ENCODE peak calls at places on chromosomes 6 and 20, in eight cellular contexts. U is CD4-positive, alpha-beta memory T cell; S is right atrium auricular region; T is transverse colon; W is thoracic aorta; I is PC-3; N is lung; Y is stomach. V is an unnamed sample.

GRCh38 chr6:160240691-160241084 is 17.9 kb downstream of the SLC22A2 start:
- DNase-seq in U (no peak), N (no peak), Y (no peak), T (no peak), I (no peak), W (no peak), S (no peak), V (no peak)

GRCh38 chr20:8309638-8310037 is 177.6 kb downstream of the PLCB1 start:
- DNase-seq in S (no peak), W (no peak), T (no peak), Y (no peak), U (no peak), N (no peak), I (no peak), V (no peak)

GRCh38 chr6:166763606-166764472 is 136.8 kb upstream of the RPS6KA2 start:
- DNase-seq in T (no peak), W (no peak), N (no peak), Y (peak; percentile 24), S (no peak), U (no peak), I (no peak), V (no peak)

GRCh38 chr20:57198359-57199072 is 67.9 kb downstream of the BMP7 start:
- DNase-seq in T (no peak), W (no peak), N (no peak), I (no peak), S (no peak), U (no peak), Y (no peak), V (no peak)

GRCh38 chr6:30821862-30822784 is 62.2 kb upstream of the DDR1 start:
- DNase-seq in N (no peak), U (peak; percentile 37), I (peak; percentile 70), T (no peak), Y (no peak), W (no peak), S (no peak), V (no peak)

GRCh38 chr20:9360427-9360826 is 154.0 kb upstream of the LAMP5 start:
- DNase-seq in Y (no peak), W (no peak), T (no peak), I (no peak), U (no peak), N (no peak), S (no peak), V (no peak)

GRCh38 chr6:33994198-33995045 is 151.5 kb downstream of the GRM4 start:
- DNase-seq in I (no peak), U (no peak), Y (no peak), T (peak; percentile 5), N (no peak), W (no peak), S (no peak), V (no peak)

GRCh38 chr6:35970181-35970580 is 49.3 kb upstream of the SRPK1 start:
- DNase-seq in U (no peak), S (no peak), Y (no peak), W (no peak), I (peak; percentile 75), T (no peak), N (no peak), V (no peak)

GRCh38 chr6:161374971-161375873 is 101.4 kb upstream of the AGPAT4 start:
- DNase-seq in W (peak; percentile 9), T (peak; percentile 85), Y (peak; percentile 92), S (peak; percentile 78), I (peak; percentile 48), N (peak; percentile 82), U (no peak), V (no peak)

GRCh38 chr20:61404311-61404710 is 152.2 kb downstream of the CDH4 start:
- DNase-seq in T (no peak), I (no peak), W (no peak), U (no peak), N (no peak), S (no peak), Y (no peak), V (no peak)

DNA sequence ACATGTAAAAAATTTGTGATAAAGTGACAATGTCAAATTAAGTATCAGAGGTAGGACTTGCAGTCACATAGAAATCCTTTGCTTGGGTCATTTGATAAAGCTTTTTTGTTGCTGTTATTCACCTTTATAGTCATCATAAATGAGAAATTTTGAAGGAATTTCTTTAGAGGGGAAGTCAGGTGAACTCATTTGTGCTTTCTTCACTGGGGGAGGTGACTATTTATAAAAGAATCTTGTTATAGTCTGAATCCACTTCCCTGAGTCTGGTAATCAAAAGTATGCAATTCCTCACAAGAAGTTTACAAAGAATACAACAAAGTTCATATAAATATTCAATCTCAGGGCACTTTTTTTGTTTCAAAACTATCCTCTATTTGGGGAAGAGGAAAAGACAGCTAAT is 47.7 kb downstream of the FRK start:
- DNase-seq in S (no peak), Y (no peak), T (no peak), U (no peak), W (no peak), I (peak; percentile 48), N (no peak), V (no peak)
- H3K4me1 ChIP-seq in S (no peaks in the 10 kb centered on the region), Y (peaks cover 68% of the 10 kb centered on the region), T (no peaks in the 10 kb centered on the region), U (no peaks in the 10 kb centered on the region), W (peaks cover 91% of the 10 kb centered on the region), I (peaks cover 60% of the 10 kb centered on the region), N (peaks cover 2% of the 10 kb centered on the region), V (peaks cover 34% of the 10 kb centered on the region)

DNA sequence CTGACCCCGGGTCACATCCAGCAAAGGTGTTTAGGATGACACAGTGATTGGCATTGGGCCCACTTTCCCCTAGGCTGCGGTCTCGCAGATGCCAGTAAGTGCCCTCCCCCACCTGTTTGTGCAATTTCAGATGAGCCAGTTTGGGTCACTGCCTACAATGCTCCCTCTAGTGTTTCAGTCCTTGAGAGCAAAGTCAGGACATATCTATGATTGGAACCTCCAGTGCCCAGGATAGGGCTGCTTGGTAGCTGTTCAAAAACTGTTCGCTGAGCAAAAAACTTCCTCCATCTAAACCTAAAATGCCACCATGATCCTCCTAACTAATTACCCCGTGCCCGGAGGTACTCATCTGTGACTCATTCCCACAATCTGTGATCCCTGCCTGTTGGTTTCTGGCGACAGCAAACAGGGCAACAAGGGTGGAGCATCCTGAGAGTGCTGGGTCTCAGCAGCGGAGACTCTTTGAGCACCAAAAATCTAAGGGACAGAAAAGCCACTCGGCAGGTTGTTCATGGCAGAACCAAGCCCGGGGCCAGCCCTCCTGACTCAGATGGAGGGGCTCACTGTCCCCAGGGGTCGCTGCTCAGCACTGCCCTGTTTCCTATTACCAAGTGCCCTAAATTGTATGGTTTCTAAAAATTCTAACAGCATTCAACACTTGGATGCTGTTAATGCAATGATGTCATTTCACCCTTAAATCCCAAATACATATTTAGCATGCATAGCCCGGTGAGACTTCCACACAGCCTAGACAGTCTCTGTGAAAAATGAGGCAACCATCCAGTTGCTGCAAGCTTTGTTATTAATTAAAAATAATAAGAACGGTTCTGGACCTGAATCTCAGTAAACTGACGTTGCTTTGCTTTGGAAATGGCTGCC is 5.0 kb downstream of the VSX1 start:
- DNase-seq in T (peak; percentile 53), Y (peak; percentile 19), U (no peak), N (no peak), I (peak; percentile 88), W (no peak), S (peak; percentile 50), V (no peak)
- H3K27me3 ChIP-seq in T (peaks cover 80% of the 10 kb centered on the region), Y (peaks cover 77% of the 10 kb centered on the region), U (peaks cover 36% of the 10 kb centered on the region), N (peaks cover 11% of the 10 kb centered on the region), I (no peaks in the 10 kb centered on the region), W (peaks cover 5% of the 10 kb centered on the region), S (peaks cover 17% of the 10 kb centered on the region), V (peaks cover 16% of the 10 kb centered on the region)

GRCh38 chr6:11384531-11385309 is 152.3 kb upstream of the NEDD9 start:
- DNase-seq in W (no peak), Y (no peak), T (no peak), U (no peak), S (no peak), N (no peak), I (no peak), V (no peak)
- H3K4me1 ChIP-seq in W (peaks cover 23% of the 10 kb centered on the region), Y (no peaks in the 10 kb centered on the region), T (no peaks in the 10 kb centered on the region), U (peaks cover 35% of the 10 kb centered on the region), S (no peaks in the 10 kb centered on the region), N (peaks cover 7% of the 10 kb centered on the region), I (peaks cover 11% of the 10 kb centered on the region), V (no peaks in the 10 kb centered on the region)

GRCh38 chr6:26246057-26246456 is 118.9 kb upstream of the BTN3A2 start:
- DNase-seq in W (no peak), N (no peak), Y (no peak), I (no peak), S (no peak), T (no peak), U (no peak), V (no peak)

GRCh38 chr6:26243742-26244141 is 121.3 kb upstream of the BTN3A2 start:
- DNase-seq in I (peak; percentile 26), Y (no peak), W (no peak), S (no peak), N (no peak), T (peak; percentile 83), U (no peak), V (no peak)

GRCh38 chr6:26249709-26249958 is 115.4 kb upstream of the BTN3A2 start:
- DNase-seq in I (no peak), N (no peak), Y (no peak), T (no peak), S (no peak), U (no peak), W (no peak), V (no peak)

GRCh38 chr6:26243132-26243531 is 121.9 kb upstream of the BTN3A2 start:
- DNase-seq in I (peak; percentile 75), Y (no peak), U (no peak), T (peak; percentile 76), N (no peak), W (no peak), S (no peak), V (no peak)

DNA sequence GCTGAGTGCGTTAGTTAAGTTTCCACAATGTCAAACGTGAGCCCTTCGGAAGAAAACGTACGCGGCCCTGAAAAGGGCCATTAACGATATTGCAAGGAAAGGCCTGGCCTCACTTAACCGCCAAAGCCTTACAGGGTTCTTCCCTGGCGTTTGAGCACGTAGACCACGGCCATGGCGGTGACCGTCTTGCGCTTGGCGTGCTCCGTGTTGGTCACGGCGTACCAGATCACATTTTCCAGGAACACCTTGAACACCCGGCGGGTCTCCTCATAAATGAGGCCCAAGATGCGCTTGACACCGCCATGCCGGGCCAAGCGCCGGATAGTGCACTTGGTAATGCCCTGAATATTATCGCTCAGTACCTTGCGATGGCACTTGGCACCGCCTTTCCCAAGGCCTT is 118.4 kb upstream of the BTN3A2 start:
- DNase-seq in W (no peak), I (no peak), U (no peak), Y (no peak), S (no peak), N (no peak), T (no peak), V (no peak)
- H3K27me3 ChIP-seq in W (no peaks in the 10 kb centered on the region), I (no peaks in the 10 kb centered on the region), U (no peaks in the 10 kb centered on the region), Y (peaks cover 92% of the 10 kb centered on the region), S (peaks cover 21% of the 10 kb centered on the region), N (no peaks in the 10 kb centered on the region), T (peaks cover 26% of the 10 kb centered on the region), V (peaks cover 31% of the 10 kb centered on the region)

GRCh38 chr20:63085087-63085861 is 78.5 kb upstream of the BHLHE23 start:
- DNase-seq in N (no peak), T (no peak), I (no peak), S (no peak), Y (no peak), U (no peak), W (no peak), V (no peak)
- H3K4me1 ChIP-seq in N (no peaks in the 10 kb centered on the region), T (no peaks in the 10 kb centered on the region), I (peaks cover 13% of the 10 kb centered on the region), S (no peaks in the 10 kb centered on the region), Y (no peaks in the 10 kb centered on the region), U (no peaks in the 10 kb centered on the region), W (no peaks in the 10 kb centered on the region), V (no peaks in the 10 kb centered on the region)

GRCh38 chr6:100467144-100468012 is 2.7 kb upstream of the SIM1 start:
- DNase-seq in N (no peak), W (no peak), S (no peak), U (no peak), I (no peak), Y (no peak), T (no peak), V (peak; percentile 64)
- H3K27me3 ChIP-seq in N (peaks cover 3% of the 10 kb centered on the region), W (peaks cover 52% of the 10 kb centered on the region), S (peaks cover 69% of the 10 kb centered on the region), U (peaks cover 58% of the 10 kb centered on the region), I (no peaks in the 10 kb centered on the region), Y (peaks cover 100% of the 10 kb centered on the region), T (peaks cover 100% of the 10 kb centered on the region), V (peaks cover 97% of the 10 kb centered on the region)